ENCODE peak calls at places on chromosomes 12 and 14, in five cellular contexts. X is HepG2, P is HCT116, G is GM12878, I is H1. D is an unnamed sample.

GRCh38 chr14:101561145-101561896 is at the start of gene DIO3:
- DNase-seq in G (no peak), X (no peak), P (peak), I (no peak), D (no peak)

GRCh38 chr12:125166046-125166445 is 100.8 kb downstream of the AACS start:
- DNase-seq in P (no peak), X (no peak), G (no peak), I (no peak), D (no peak)

GRCh38 chr14:90512332-90512951 is 115.6 kb downstream of the CALM1 start:
- DNase-seq in I (no peak), X (no peak), G (no peak), P (no peak), D (no peak)

GRCh38 chr14:33940561-33941011 is 10.3 kb downstream of the EGLN3 start:
- DNase-seq in I (no peak), P (no peak), X (no peak), G (no peak), D (peak)

GRCh38 chr12:130701402-130701744 is 14.7 kb downstream of the RIMBP2 start:
- DNase-seq in X (no peak), I (no peak), P (no peak), G (no peak), D (no peak)

GRCh38 chr12:106300761-106301160 is 1.8 kb upstream of the TCP11L2 start:
- DNase-seq in I (no peak), G (no peak), P (no peak), X (peak), D (no peak)

GRCh38 chr14:55104051-55104954 is 24.7 kb upstream of the LGALS3 start:
- DNase-seq in G (no peak), I (no peak), X (no peak), P (no peak), D (no peak)

GRCh38 chr12:46459111-46459510 is 86.5 kb upstream of the SLC38A2 start:
- DNase-seq in X (no peak), G (no peak), P (no peak), I (no peak), D (no peak)

GRCh38 chr12:131222271-131223139 is 268.8 kb downstream of the ADGRD1 start:
- DNase-seq in P (no peak), G (peak), I (no peak), X (no peak), D (no peak)

GRCh38 chr14:65373011-65373670 is 39.4 kb upstream of the FUT8 start:
- DNase-seq in X (no peak), I (no peak), P (no peak), G (no peak), D (no peak)

GRCh38 chr12:132218915-132219314 is 74.7 kb downstream of the NOC4L start:
- DNase-seq in I (no peak), X (peak), P (peak), G (no peak), D (peak)

GRCh38 chr12:111773801-111774551 is 7.2 kb downstream of the ALDH2 start:
- DNase-seq in I (no peak), X (peak), P (no peak), G (no peak), D (no peak)

GRCh38 chr12:40898505-40898904 is 206.3 kb downstream of the CNTN1 start:
- DNase-seq in G (no peak), X (no peak), P (no peak), I (no peak), D (no peak)

GRCh38 chr12:7060353-7060954 is at the start of gene C1S:
- DNase-seq in G (no peak), X (peak), P (no peak), I (peak), D (peak)

GRCh38 chr12:58414398-58414871 is 473.1 kb downstream of the ATP23 start:
- DNase-seq in G (no peak), X (no peak), I (no peak), P (no peak), D (no peak)

GRCh38 chr14:92495041-92495440 is 18.5 kb upstream of the RIN3 start:
- DNase-seq in X (no peak), G (no peak), P (no peak), I (no peak), D (no peak)

GRCh38 chr12:57952766-57953165 is 11.4 kb downstream of the ATP23 start:
- DNase-seq in I (no peak), G (no peak), X (no peak), P (no peak), D (no peak)

GRCh38 chr12:113050808-113051207 is 5.7 kb upstream of the DTX1 start:
- DNase-seq in G (no peak), X (no peak), P (no peak), I (no peak), D (no peak)

GRCh38 chr14:94031880-94032279 is 5.7 kb downstream of the OTUB2 start:
- DNase-seq in X (no peak), P (no peak), G (no peak), I (no peak), D (no peak)

GRCh38 chr14:99745307-99745951 is 47.8 kb upstream of the EML1 start:
- DNase-seq in P (no peak), X (no peak), I (no peak), G (no peak), D (no peak)

GRCh38 chr14:76937181-76938091 is 91.1 kb downstream of the IRF2BPL start:
- DNase-seq in X (no peak), G (no peak), P (no peak), I (no peak), D (peak)

GRCh38 chr12:23222801-23223200 is 597.8 kb downstream of the ETNK1 start:
- DNase-seq in P (no peak), X (no peak), G (no peak), I (no peak), D (no peak)

GRCh38 chr14:85333313-85333712 is 196.6 kb upstream of the FLRT2 start:
- DNase-seq in P (no peak), X (no peak), G (no peak), I (no peak), D (no peak)

GRCh38 chr12:113601656-113602263 is 130.1 kb upstream of the LHX5 start:
- DNase-seq in G (no peak), P (no peak), I (no peak), X (no peak), D (peak)

GRCh38 chr14:24233538-24233866 is 773 bp downstream of the GMPR2 start:
- DNase-seq in X (peak), G (no peak), P (no peak), I (no peak), D (no peak)

GRCh38 chr12:53219116-53219955 is 12.3 kb upstream of the ITGB7 start:
- DNase-seq in G (no peak), I (no peak), P (no peak), X (no peak), D (peak)

GRCh38 chr12:121025442-121026226 is 9.3 kb upstream of the C12orf43 start:
- DNase-seq in X (peak), P (no peak), I (no peak), G (no peak), D (no peak)

GRCh38 chr14:24741871-24742270 is 107.9 kb upstream of the GZMB start:
- DNase-seq in P (no peak), G (no peak), X (no peak), I (no peak), D (no peak)

GRCh38 chr14:101193845-101194355 is 290.4 kb upstream of the RTL1 start:
- DNase-seq in X (no peak), G (no peak), P (no peak), I (no peak), D (no peak)

GRCh38 chr12:57460457-57461325 is 1.1 kb downstream of the GLI1 start:
- DNase-seq in I (no peak), P (no peak), G (no peak), X (no peak), D (no peak)

GRCh38 chr14:41137741-41138140 is 468.9 kb upstream of the LRFN5 start:
- DNase-seq in G (no peak), I (no peak), X (peak), P (no peak), D (no peak)

GRCh38 chr14:21486640-21487087 is 9.7 kb downstream of the TOX4 start:
- DNase-seq in I (no peak), G (no peak), X (no peak), P (no peak), D (no peak)

GRCh38 chr12:130847097-130847496 is 8.0 kb upstream of the STX2 start:
- DNase-seq in I (no peak), G (no peak), X (no peak), P (no peak), D (no peak)

GRCh38 chr12:100154472-100155247 is 12.0 kb upstream of the BLTP3B start:
- DNase-seq in I (peak), P (peak), G (no peak), X (peak), D (peak)

GRCh38 chr12:52046859-52047258 is 4.4 kb upstream of the NR4A1 start:
- DNase-seq in P (no peak), G (no peak), I (no peak), X (no peak), D (no peak)

GRCh38 chr12:52042706-52043385 is 8.4 kb upstream of the NR4A1 start:
- DNase-seq in P (no peak), X (no peak), G (no peak), I (no peak), D (no peak)

GRCh38 chr12:52045794-52046199 is 5.4 kb upstream of the NR4A1 start:
- DNase-seq in I (no peak), G (no peak), P (no peak), X (no peak), D (no peak)

GRCh38 chr12:52043386-52044212 is 7.6 kb upstream of the NR4A1 start:
- DNase-seq in X (peak), P (no peak), G (no peak), I (no peak), D (no peak)

GRCh38 chr12:52044284-52044983 is 6.8 kb upstream of the NR4A1 start:
- DNase-seq in P (no peak), X (no peak), I (no peak), G (no peak), D (no peak)
- TF ChIP-seq SRF in P (no peak), X (no peak), I (no peak), G (no peak), D (no peak)

DNA sequence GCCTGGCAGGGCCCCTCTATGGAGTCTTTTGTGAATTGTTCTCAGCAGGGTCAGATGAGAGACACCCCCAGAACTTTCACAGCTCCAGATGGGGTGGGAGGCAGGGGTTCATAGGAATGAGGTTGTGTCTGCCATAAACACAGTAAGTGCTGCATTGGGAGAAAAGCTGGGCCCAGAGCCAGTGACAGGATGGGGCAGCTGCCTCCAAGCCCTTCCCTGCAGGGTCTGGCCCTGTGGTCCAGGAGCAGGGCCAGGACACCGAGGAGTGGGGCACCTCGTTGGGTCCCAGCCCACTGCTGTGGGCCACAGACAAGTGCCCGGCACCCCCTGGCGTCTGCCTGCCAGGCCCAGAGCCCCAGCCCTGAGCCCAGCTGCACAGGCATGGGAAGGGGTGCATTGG is 13.3 kb downstream of the INF2 start:
- DNase-seq in P (no peak), G (no peak), X (no peak), I (no peak), D (no peak)
- TF ChIP-seq SRF in P (no peak), G (no peak), X (no peak), I (no peak), D (no peak)

GRCh38 chr12:1320021-1320420 is 274.4 kb downstream of the FBXL14 start:
- DNase-seq in X (no peak), P (no peak), I (no peak), G (no peak), D (no peak)
- TF ChIP-seq SRF in X (no peak), P (no peak), I (no peak), G (no peak), D (no peak)

GRCh38 chr14:96139879-96140278 is 64.8 kb upstream of the BDKRB2 start:
- DNase-seq in X (no peak), I (no peak), P (no peak), G (no peak), D (no peak)
- TF ChIP-seq SRF in X (no peak), I (no peak), P (no peak), G (no peak), D (no peak)

GRCh38 chr12:67747869-67748760 is 99.6 kb downstream of the DYRK2 start:
- DNase-seq in I (no peak), P (peak), G (no peak), X (peak), D (no peak)

GRCh38 chr12:67750528-67751183 is 102.1 kb downstream of the DYRK2 start:
- DNase-seq in G (no peak), I (no peak), P (no peak), X (no peak), D (no peak)

GRCh38 chr12:67752226-67752732 is 103.7 kb downstream of the DYRK2 start:
- DNase-seq in I (no peak), X (no peak), G (no peak), P (no peak), D (no peak)

GRCh38 chr12:67751376-67751928 is 102.9 kb downstream of the DYRK2 start:
- DNase-seq in P (no peak), G (no peak), I (no peak), X (no peak), D (no peak)

DNA sequence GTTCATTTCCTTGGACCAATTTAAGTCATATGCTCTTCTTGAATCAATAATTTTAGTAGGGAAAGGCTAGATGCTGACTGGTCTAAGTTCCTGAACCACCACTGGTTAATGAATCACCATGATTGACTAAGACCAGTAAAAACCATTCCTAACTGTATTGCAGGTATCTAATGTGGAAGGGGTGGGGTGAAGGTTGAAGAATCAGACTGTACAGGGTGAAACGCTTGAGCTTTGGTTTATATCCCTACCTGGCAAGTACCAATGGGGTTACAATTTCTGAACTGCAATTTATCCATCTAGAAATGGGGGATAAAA is 100.2 kb downstream of the DYRK2 start:
- DNase-seq in X (no peak), I (no peak), G (no peak), P (peak), D (no peak)
- TF ChIP-seq SRF in X (no peak), I (no peak), G (no peak), P (no peak), D (no peak)